ENCODE peak calls at places on chromosomes 11 and 22, in five cellular contexts. E, Q, R, K and J are unnamed samples. For H3K4me1, the result is how much of the 10 kb centered on the place peaks cover.

GRCh38 chr22:42716649-42717127 is 4.0 kb downstream of the A4GALT start:
- DNase-seq in R (no peak), K (no peak), E (no peak), Q (no peak), J (no peak)

GRCh38 chr11:1425006-1425405 is 35.3 kb downstream of the BRSK2 start:
- DNase-seq in E (no peak), K (no peak), R (no peak), Q (no peak), J (no peak)

GRCh38 chr11:35138949-35139881 is at the start of gene CD44:
- DNase-seq in R (peak), Q (peak), K (peak), E (peak), J (no peak)

GRCh38 chr22:42353883-42354727 is 78.1 kb downstream of the NFAM1 start:
- DNase-seq in Q (no peak), E (no peak), R (no peak), K (no peak), J (no peak)

GRCh38 chr11:116960916-116961315 is 123.5 kb upstream of the APOA1 start:
- DNase-seq in K (no peak), E (no peak), Q (peak), R (no peak), J (no peak)

GRCh38 chr11:114399903-114400221 is 449 bp downstream of the C11orf71 start:
- DNase-seq in K (peak), R (no peak), Q (no peak), E (no peak), J (peak)

GRCh38 chr11:66438009-66438503 is 592 bp downstream of the MRPL11 start:
- DNase-seq in Q (no peak), R (no peak), E (no peak), K (no peak), J (no peak)

GRCh38 chr11:28808771-28809170 is 700.6 kb downstream of the METTL15 start:
- DNase-seq in K (no peak), E (no peak), Q (peak), R (no peak), J (no peak)

GRCh38 chr11:83072689-83073242 is 1.1 kb upstream of the RAB30 start:
- DNase-seq in E (no peak), R (no peak), K (no peak), Q (no peak), J (no peak)

GRCh38 chr11:115687934-115688333 is 183.7 kb upstream of the CADM1 start:
- DNase-seq in E (no peak), Q (no peak), K (no peak), R (no peak), J (no peak)

GRCh38 chr11:74465291-74465708 is 2.0 kb downstream of the KCNE3 start:
- DNase-seq in Q (no peak), E (no peak), K (no peak), R (no peak), J (no peak)

GRCh38 chr11:45662665-45663485 is 2.5 kb downstream of the CHST1 start:
- DNase-seq in K (no peak), Q (peak), E (no peak), R (no peak), J (no peak)
- H3K4me1 ChIP-seq in K (half or more), Q (under half), E (under half), R (under half), J (under half)

DNA sequence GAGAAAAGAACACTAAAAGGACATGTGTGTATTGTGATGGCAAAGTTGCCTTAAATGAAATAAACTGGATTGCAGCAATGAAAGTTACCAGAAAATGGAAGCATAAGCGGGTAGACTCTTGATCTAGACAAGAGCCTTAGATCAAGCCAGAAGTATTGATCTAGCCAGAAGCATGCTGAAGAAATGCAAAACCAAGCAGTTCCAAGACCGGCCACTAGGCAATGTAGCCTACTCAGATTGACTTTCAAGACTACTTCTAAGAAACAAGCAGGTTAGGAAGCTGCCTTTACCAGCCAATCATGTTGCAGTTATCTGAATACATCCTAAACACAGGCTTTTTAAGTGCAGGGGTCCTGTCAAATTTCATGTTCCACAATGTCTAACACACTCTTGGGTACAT is 54.6 kb downstream of the KCNA4 start:
- DNase-seq in R (no peak), Q (peak), E (no peak), K (no peak), J (no peak)
- TF ChIP-seq CTCF in R (no peak), Q (peak), E (no peak), K (no peak), J (peak)

GRCh38 chr22:23826510-23827350 is 12.1 kb downstream of the DERL3 start:
- DNase-seq in R (no peak), Q (no peak), E (peak), K (no peak), J (no peak)

GRCh38 chr22:23824476-23825245 is 14.1 kb downstream of the DERL3 start:
- DNase-seq in Q (no peak), K (no peak), R (no peak), E (peak), J (no peak)

GRCh38 chr22:23827351-23827995 is 11.3 kb downstream of the DERL3 start:
- DNase-seq in K (no peak), R (no peak), E (peak), Q (no peak), J (no peak)

GRCh38 chr22:23823331-23823791 is 15.4 kb downstream of the DERL3 start:
- DNase-seq in R (no peak), Q (peak), E (peak), K (no peak), J (no peak)

GRCh38 chr22:23825246-23825905 is 13.4 kb downstream of the DERL3 start:
- DNase-seq in E (peak), K (no peak), Q (no peak), R (no peak), J (no peak)
- H3K4me1 ChIP-seq in E (under half), K (under half), Q (under half), R (under half), J (under half)

GRCh38 chr11:134015541-134015940 is 53.3 kb upstream of the JAM3 start:
- DNase-seq in E (no peak), K (no peak), R (no peak), Q (no peak), J (no peak)

GRCh38 chr11:134017773-134018430 is 51.0 kb upstream of the JAM3 start:
- DNase-seq in R (no peak), K (no peak), E (no peak), Q (no peak), J (no peak)

GRCh38 chr11:134019500-134019899 is 49.4 kb upstream of the JAM3 start:
- DNase-seq in R (no peak), E (no peak), Q (no peak), K (no peak), J (no peak)

GRCh38 chr11:134013518-134013917 is 55.4 kb upstream of the JAM3 start:
- DNase-seq in R (no peak), Q (no peak), K (no peak), E (no peak), J (no peak)

GRCh38 chr11:134014502-134014901 is 54.4 kb upstream of the JAM3 start:
- DNase-seq in E (no peak), Q (no peak), R (no peak), K (no peak), J (no peak)
- TF ChIP-seq CTCF in E (no peak), Q (peak), R (peak), K (peak), J (peak)

GRCh38 chr11:123853038-123853437 is 32.4 kb downstream of the TMEM225 start:
- DNase-seq in K (no peak), E (no peak), Q (no peak), R (no peak), J (no peak)
- H3K4me1 ChIP-seq in K (under half), E (under half), Q (under half), R (under half), J (under half)

GRCh38 chr22:22103078-22103593 is 120.5 kb upstream of the TOP3B start:
- DNase-seq in K (no peak), E (no peak), R (no peak), Q (no peak), J (no peak)
- TF ChIP-seq CTCF in K (no peak), E (peak), R (no peak), Q (peak), J (no peak)

GRCh38 chr11:124656759-124657627 is 16.5 kb downstream of the SIAE start:
- DNase-seq in Q (peak), R (no peak), K (no peak), E (no peak), J (no peak)
- H3K4me1 ChIP-seq in Q (under half), R (under half), K (under half), E (under half), J (under half)

GRCh38 chr11:11035331-11035730 is 177.5 kb upstream of the ZBED5 start:
- DNase-seq in R (no peak), E (no peak), Q (no peak), K (no peak), J (no peak)

GRCh38 chr11:11038339-11039248 is 180.7 kb upstream of the ZBED5 start:
- DNase-seq in K (peak), E (peak), Q (no peak), R (peak), J (no peak)

GRCh38 chr11:11036185-11037161 is 178.6 kb upstream of the ZBED5 start:
- DNase-seq in R (no peak), Q (peak), E (no peak), K (no peak), J (no peak)

GRCh38 chr11:11039249-11039965 is 181.6 kb upstream of the ZBED5 start:
- DNase-seq in E (no peak), K (peak), Q (no peak), R (no peak), J (no peak)

GRCh38 chr11:11037162-11037732 is 179.4 kb upstream of the ZBED5 start:
- DNase-seq in K (peak), R (no peak), Q (no peak), E (no peak), J (no peak)
- TF ChIP-seq CTCF in K (no peak), R (no peak), Q (no peak), E (no peak), J (peak)